ENCODE peak calls at places on chromosomes 7 and 10, in four cellular contexts. One of them, this sample, is unnamed.

GRCh38 chr7:5406957-5407930 is 16.4 kb downstream of the TNRC18 start:
- DNase-seq in GM12878: no peak
- DNase-seq in K562: no peak
- DNase-seq in HepG2: no peak
- DNase-seq in this sample: no peak

GRCh38 chr7:40283391-40283790 is 148.6 kb downstream of the SUGCT start:
- DNase-seq in HepG2: no peak
- DNase-seq in GM12878: no peak
- DNase-seq in K562: no peak
- DNase-seq in this sample: no peak

GRCh38 chr7:30170460-30171197 is 35.8 kb downstream of the MTURN start:
- DNase-seq in K562: no peak
- DNase-seq in GM12878: no peak
- DNase-seq in HepG2: no peak
- DNase-seq in this sample: no peak

GRCh38 chr7:142478479-142479220 is 220.8 kb upstream of the PRSS58 start:
- DNase-seq in K562: peak
- DNase-seq in HepG2: peak
- DNase-seq in GM12878: no peak
- DNase-seq in this sample: peak

GRCh38 chr10:78579995-78580394 is 488.8 kb upstream of the ZMIZ1 start:
- DNase-seq in HepG2: peak
- DNase-seq in K562: no peak
- DNase-seq in GM12878: no peak
- DNase-seq in this sample: no peak

GRCh38 chr7:7565746-7566650 is 686 bp upstream of the MIOS start:
- DNase-seq in K562: no peak
- DNase-seq in HepG2: peak
- DNase-seq in GM12878: no peak
- DNase-seq in this sample: no peak

GRCh38 chr10:88763441-88763840 is 3.6 kb downstream of the LIPN start:
- DNase-seq in GM12878: no peak
- DNase-seq in K562: no peak
- DNase-seq in HepG2: no peak
- DNase-seq in this sample: no peak

GRCh38 chr10:99927719-99928280 is 81.9 kb downstream of the DNMBP start:
- DNase-seq in HepG2: peak
- DNase-seq in GM12878: no peak
- DNase-seq in K562: no peak
- DNase-seq in this sample: no peak

GRCh38 chr7:55657654-55658053 is 85.4 kb upstream of the VOPP1 start:
- DNase-seq in HepG2: no peak
- DNase-seq in GM12878: peak
- DNase-seq in K562: no peak
- DNase-seq in this sample: no peak

GRCh38 chr10:65194555-65194954 is 1673.4 kb downstream of the REEP3 start:
- DNase-seq in HepG2: no peak
- DNase-seq in K562: no peak
- DNase-seq in GM12878: no peak
- DNase-seq in this sample: no peak

GRCh38 chr7:106757846-106758245 is 96.9 kb upstream of the CCDC71L start:
- DNase-seq in GM12878: no peak
- DNase-seq in K562: no peak
- DNase-seq in HepG2: no peak
- DNase-seq in this sample: no peak

GRCh38 chr7:159091480-159092475 is 52.9 kb downstream of the VIPR2 start:
- DNase-seq in K562: no peak
- DNase-seq in HepG2: no peak
- DNase-seq in GM12878: no peak
- DNase-seq in this sample: no peak
- TF ChIP-seq TARDBP in K562: no peak
- TF ChIP-seq TARDBP in HepG2: no peak
- TF ChIP-seq TARDBP in GM12878: no peak
- TF ChIP-seq TARDBP in this sample: no peak

GRCh38 chr10:58352956-58353610 is 18.3 kb downstream of the UBE2D1 start:
- DNase-seq in K562: no peak
- DNase-seq in HepG2: no peak
- DNase-seq in GM12878: no peak
- DNase-seq in this sample: peak
- TF ChIP-seq BHLHE40 in K562: no peak
- TF ChIP-seq BHLHE40 in HepG2: no peak
- TF ChIP-seq BHLHE40 in GM12878: no peak
- TF ChIP-seq BHLHE40 in this sample: no peak

GRCh38 chr10:47179291-47179647 is 120.7 kb upstream of the GDF10 start:
- DNase-seq in HepG2: no peak
- DNase-seq in K562: no peak
- DNase-seq in GM12878: no peak
- DNase-seq in this sample: no peak

GRCh38 chr10:47176206-47176902 is 123.6 kb upstream of the GDF10 start:
- DNase-seq in GM12878: no peak
- DNase-seq in HepG2: no peak
- DNase-seq in K562: no peak
- DNase-seq in this sample: no peak

GRCh38 chr10:47176903-47177860 is 122.8 kb upstream of the GDF10 start:
- DNase-seq in GM12878: no peak
- DNase-seq in K562: no peak
- DNase-seq in HepG2: no peak
- DNase-seq in this sample: no peak

GRCh38 chr10:47181057-47181849 is 118.7 kb upstream of the GDF10 start:
- DNase-seq in GM12878: no peak
- DNase-seq in HepG2: no peak
- DNase-seq in K562: peak
- DNase-seq in this sample: no peak

GRCh38 chr10:47178537-47179290 is 121.3 kb upstream of the GDF10 start:
- DNase-seq in HepG2: no peak
- DNase-seq in GM12878: no peak
- DNase-seq in K562: no peak
- DNase-seq in this sample: no peak
- TF ChIP-seq TARDBP in HepG2: no peak
- TF ChIP-seq TARDBP in GM12878: no peak
- TF ChIP-seq TARDBP in K562: no peak
- TF ChIP-seq TARDBP in this sample: no peak

DNA sequence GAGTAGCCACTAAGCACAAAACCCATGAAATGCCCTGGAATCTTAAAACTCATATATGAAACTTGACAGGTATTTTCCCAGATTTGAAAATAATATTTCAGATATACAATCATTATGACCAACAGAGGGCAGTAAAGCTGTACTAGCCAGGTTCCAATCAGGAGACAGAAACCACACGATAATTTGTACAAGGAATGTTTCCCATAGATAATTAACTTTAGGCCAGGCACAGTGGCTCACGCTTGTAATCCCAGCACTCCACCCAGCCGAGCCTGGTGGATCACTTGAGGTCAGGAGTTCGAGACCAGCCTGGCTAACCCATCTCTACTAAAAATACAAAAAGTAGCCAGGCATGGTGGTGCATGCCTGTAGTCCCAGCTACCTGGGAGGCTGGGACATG is 31.0 kb upstream of the NUB1 start:
- DNase-seq in HepG2: peak
- DNase-seq in GM12878: no peak
- DNase-seq in K562: peak
- DNase-seq in this sample: no peak
- TF ChIP-seq BHLHE40 in HepG2: no peak
- TF ChIP-seq BHLHE40 in GM12878: no peak
- TF ChIP-seq BHLHE40 in K562: no peak
- TF ChIP-seq BHLHE40 in this sample: no peak

DNA sequence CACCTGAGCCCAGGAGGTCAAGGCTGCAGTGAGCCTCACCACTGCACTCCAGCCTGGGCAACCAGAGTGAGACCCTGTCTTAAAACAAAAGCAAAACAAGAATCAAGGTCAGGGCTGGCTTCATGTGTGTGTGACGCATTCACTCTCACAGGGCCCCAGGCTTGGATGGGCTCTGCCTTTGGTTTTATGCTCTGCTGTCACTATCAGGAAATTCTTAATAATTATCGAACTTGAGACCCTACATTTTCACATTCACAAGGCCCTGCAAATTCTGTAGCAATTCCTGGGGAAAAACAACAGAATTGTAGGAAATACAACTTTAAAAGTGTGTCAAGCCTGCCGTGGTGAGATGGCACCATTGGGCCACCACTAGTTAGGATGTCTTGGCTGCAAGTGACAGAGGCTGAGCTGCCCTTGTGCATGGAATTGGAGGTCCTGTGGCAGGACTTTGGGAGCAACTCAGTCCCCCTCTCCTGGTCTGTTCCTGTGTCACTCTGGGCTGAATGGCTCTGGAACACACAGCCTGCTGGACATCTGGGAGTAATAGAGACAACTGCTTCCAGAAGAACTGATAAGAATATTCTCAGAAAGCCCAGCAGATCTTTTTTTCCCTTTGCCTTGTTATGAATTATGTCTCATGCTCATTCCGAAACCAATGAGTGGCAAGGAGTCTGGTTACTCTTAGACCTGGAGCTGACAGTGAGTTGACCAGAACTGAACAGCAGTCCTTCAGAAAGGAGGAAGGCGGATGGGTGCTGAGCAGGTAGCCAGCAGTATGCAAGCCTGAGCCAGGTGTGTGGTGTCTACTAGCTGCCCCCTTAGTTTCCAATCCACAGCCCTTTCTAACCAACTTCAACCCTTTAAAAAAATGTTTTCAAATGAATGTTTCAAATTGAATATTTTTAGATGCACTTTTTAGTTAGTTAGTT is 3.6 kb downstream of the UBE2D4 start:
- DNase-seq in K562: no peak
- DNase-seq in GM12878: no peak
- DNase-seq in HepG2: no peak
- DNase-seq in this sample: no peak
- TF ChIP-seq TARDBP in K562: no peak
- TF ChIP-seq TARDBP in GM12878: no peak
- TF ChIP-seq TARDBP in HepG2: no peak
- TF ChIP-seq TARDBP in this sample: no peak